ENCODE peak calls at places on chromosome 11, in four cellular contexts. V, D, A and P are unnamed samples. For H3K4me1, the result is how much of the 10 kb centered on the place peaks cover.

GRCh38 chr11:99240192-99241030 is 219.7 kb downstream of the CNTN5 start:
- DNase-seq in A (no peak), D (no peak), V (no peak), P (no peak)

GRCh38 chr11:134669796-134670195 is 257.8 kb upstream of the B3GAT1 start:
- DNase-seq in A (peak), D (no peak), V (no peak), P (no peak)

GRCh38 chr11:121586727-121587126 is 134.0 kb upstream of the SORL1-AS1 start:
- DNase-seq in D (no peak), A (no peak), V (no peak), P (no peak)

GRCh38 chr11:64186205-64187165 is 514 bp downstream of the STIP1 start:
- DNase-seq in D (no peak), V (no peak), A (no peak), P (peak)

GRCh38 chr11:107183963-107184362 is 165.7 kb upstream of the GUCY1A2 start:
- DNase-seq in D (no peak), V (no peak), A (no peak), P (no peak)

GRCh38 chr11:75547617-75548054 is 14.4 kb upstream of the SERPINH1 start:
- DNase-seq in A (no peak), V (peak), D (no peak), P (peak)

GRCh38 chr11:59186130-59186594 is 14.2 kb downstream of the DTX4 start:
- DNase-seq in D (no peak), A (no peak), V (peak), P (no peak)

GRCh38 chr11:11510939-11511338 is 110.9 kb downstream of the GALNT18 start:
- DNase-seq in D (no peak), V (peak), A (no peak), P (no peak)

GRCh38 chr11:70544067-70544773 is 145.9 kb downstream of the CTTN start:
- DNase-seq in V (no peak), A (no peak), D (no peak), P (no peak)

GRCh38 chr11:108788565-108789199 is 123.8 kb downstream of the DDX10 start:
- DNase-seq in D (no peak), A (no peak), V (no peak), P (no peak)

GRCh38 chr11:119356349-119357031 is 10.0 kb upstream of the MFRP start:
- DNase-seq in A (no peak), D (no peak), V (peak), P (peak)

GRCh38 chr11:65589444-65590239 is 6.0 kb downstream of the KCNK7 start:
- DNase-seq in V (no peak), A (no peak), D (no peak), P (no peak)

GRCh38 chr11:70525006-70525405 is 126.7 kb downstream of the CTTN start:
- DNase-seq in A (no peak), D (no peak), V (no peak), P (no peak)

GRCh38 chr11:117204283-117205080 is 5.3 kb downstream of the TAGLN start:
- DNase-seq in V (no peak), A (no peak), D (no peak), P (no peak)
- H3K4me3 ChIP-seq in V (no peak), A (peak), D (peak), P (no peak)

GRCh38 chr11:111365722-111366559 is 13.1 kb downstream of the POU2AF1 start:
- DNase-seq in A (peak), V (no peak), D (no peak), P (no peak)
- H3K4me1 ChIP-seq in A (under half), V (under half), D (under half), P (under half)

GRCh38 chr11:12914401-12914912 is 94.7 kb upstream of the RASSF10 start:
- DNase-seq in A (no peak), D (no peak), V (peak), P (peak)
- H3K27ac ChIP-seq in A (peak), D (peak), V (peak), P (no peak)

DNA sequence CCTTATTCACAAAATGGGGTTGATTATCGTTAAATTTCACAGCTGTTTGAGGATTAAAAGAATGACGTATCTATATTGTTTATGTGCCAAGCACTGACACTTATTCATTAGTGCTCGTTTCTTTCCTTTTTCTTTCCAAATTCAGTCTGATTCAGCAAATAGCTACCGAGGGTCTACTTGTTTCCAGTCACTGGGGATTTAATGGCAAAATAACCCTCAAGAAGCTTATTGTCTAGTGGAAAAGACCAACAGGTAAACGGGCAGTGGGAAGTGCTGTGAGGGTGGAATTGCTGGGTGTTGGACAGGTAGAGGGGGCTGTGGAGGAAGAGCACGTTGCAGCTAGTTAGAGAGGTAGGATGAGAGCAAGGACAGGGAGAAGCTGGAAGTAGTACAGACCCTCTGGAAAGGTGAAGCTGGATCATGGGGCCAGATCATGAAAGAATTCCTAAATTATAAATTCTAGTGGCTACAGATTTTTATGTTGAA is 48.3 kb upstream of the BIRC3 start:
- DNase-seq in A (no peak), D (no peak), V (no peak), P (no peak)
- H3K4me3 ChIP-seq in A (peak), D (peak), V (peak), P (no peak)

GRCh38 chr11:36253238-36253637 is 36.0 kb downstream of the COMMD9 start:
- DNase-seq in V (no peak), A (no peak), D (no peak), P (no peak)

GRCh38 chr11:36254739-36255138 is 34.5 kb downstream of the COMMD9 start:
- DNase-seq in V (no peak), D (no peak), A (no peak), P (no peak)

GRCh38 chr11:36247493-36247892 is 41.7 kb downstream of the COMMD9 start:
- DNase-seq in D (no peak), A (no peak), V (no peak), P (no peak)

GRCh38 chr11:36251716-36252307 is 37.4 kb downstream of the COMMD9 start:
- DNase-seq in D (no peak), V (no peak), A (no peak), P (no peak)

GRCh38 chr11:36249271-36249670 is 40.0 kb downstream of the COMMD9 start:
- DNase-seq in V (no peak), A (no peak), D (no peak), P (no peak)
- H3K4me1 ChIP-seq in V (under half), A (under half), D (under half), P (under half)

DNA sequence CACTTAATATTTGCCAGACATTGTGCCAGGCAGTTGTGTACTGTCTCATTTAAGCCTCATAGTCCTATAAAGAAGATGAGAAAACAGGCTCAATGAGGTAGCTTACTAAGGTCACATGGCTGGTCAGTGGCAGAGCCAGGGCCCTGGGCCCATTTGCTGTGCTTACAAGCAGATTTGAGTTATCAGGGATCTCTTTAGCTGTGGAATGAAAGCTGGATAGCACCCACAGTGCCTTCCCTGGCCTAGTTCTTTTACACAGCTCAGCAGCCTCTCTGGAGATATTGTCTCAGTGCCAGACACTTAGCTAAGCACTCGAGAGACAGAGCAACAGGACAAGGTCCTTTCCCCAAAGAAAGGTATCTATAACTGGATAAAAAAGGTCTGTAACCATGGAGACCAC is 6.1 kb downstream of the TMEM86A start:
- DNase-seq in D (no peak), V (no peak), A (no peak), P (no peak)
- H3K27ac ChIP-seq in D (no peak), V (no peak), A (no peak), P (no peak)

GRCh38 chr11:1823376-1824220 is 11.2 kb upstream of the SYT8 start:
- DNase-seq in D (no peak), V (no peak), A (no peak), P (no peak)

GRCh38 chr11:1825039-1825740 is 9.6 kb upstream of the SYT8 start:
- DNase-seq in D (no peak), V (no peak), A (no peak), P (peak)

GRCh38 chr11:1825785-1826451 is 8.9 kb upstream of the SYT8 start:
- DNase-seq in V (peak), A (no peak), D (no peak), P (no peak)

GRCh38 chr11:1822648-1823375 is 12.0 kb upstream of the SYT8 start:
- DNase-seq in V (no peak), A (no peak), D (no peak), P (no peak)

GRCh38 chr11:1824221-1825038 is 10.4 kb upstream of the SYT8 start:
- DNase-seq in D (no peak), A (no peak), V (no peak), P (no peak)
- H3K4me3 ChIP-seq in D (no peak), A (no peak), V (no peak), P (no peak)

GRCh38 chr11:103942646-103943045 is 93.8 kb upstream of the DDI1 start:
- DNase-seq in A (no peak), V (no peak), D (no peak), P (no peak)
- H3K4me1 ChIP-seq in A (under half), V (under half), D (under half), P (under half)

DNA sequence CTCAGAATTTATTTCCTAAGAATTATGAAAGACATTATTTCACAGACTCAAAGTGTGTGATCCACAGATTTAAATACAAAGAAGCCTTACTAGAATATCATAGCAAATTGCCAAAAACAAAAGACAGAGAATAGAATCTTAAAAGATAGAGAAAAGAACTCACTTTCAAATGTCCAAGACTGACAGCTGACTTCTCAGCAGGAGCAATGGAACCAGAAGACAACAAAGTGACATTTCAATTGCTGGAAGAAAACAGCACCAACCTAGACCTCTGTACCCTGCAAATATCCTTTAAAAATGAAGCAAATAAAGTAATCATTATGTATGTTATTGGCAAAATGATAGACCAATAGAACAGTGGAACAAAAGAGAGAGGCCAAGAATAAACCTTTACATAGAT is 109.2 kb downstream of the TTC17 start:
- DNase-seq in A (no peak), D (no peak), V (no peak), P (no peak)
- H3K27ac ChIP-seq in A (no peak), D (no peak), V (no peak), P (no peak)